ENCODE peak calls at places on chromosomes 16 and 17, in four cellular contexts. One of them, this sample, is unnamed.

GRCh38 chr17:6098466-6099180 is 28.4 kb downstream of the WSCD1 start:
- DNase-seq in stimulated activated CD4-positive, alpha-beta T cell treated with anti-CD3 and anti-CD28 coated beads, Interleukin-15, amount 100 ng/mL, for 1 hour: no peak
- DNase-seq in glomerular endothelial cell: peak
- DNase-seq in B cell: no peak
- DNase-seq in this sample: no peak

GRCh38 chr16:4506450-4506849 is 30.3 kb downstream of the HMOX2 start:
- DNase-seq in stimulated activated CD4-positive, alpha-beta T cell treated with anti-CD3 and anti-CD28 coated beads, Interleukin-15, amount 100 ng/mL, for 1 hour: no peak
- DNase-seq in glomerular endothelial cell: no peak
- DNase-seq in B cell: peak
- DNase-seq in this sample: peak

GRCh38 chr16:27315333-27316037 is 1.7 kb downstream of the IL4R start:
- DNase-seq in stimulated activated CD4-positive, alpha-beta T cell treated with anti-CD3 and anti-CD28 coated beads, Interleukin-15, amount 100 ng/mL, for 1 hour: peak
- DNase-seq in glomerular endothelial cell: peak
- DNase-seq in B cell: no peak
- DNase-seq in this sample: peak

GRCh38 chr17:63649813-63650212 is 27.6 kb downstream of the MAP3K3 start:
- DNase-seq in stimulated activated CD4-positive, alpha-beta T cell treated with anti-CD3 and anti-CD28 coated beads, Interleukin-15, amount 100 ng/mL, for 1 hour: no peak
- DNase-seq in glomerular endothelial cell: no peak
- DNase-seq in B cell: no peak
- DNase-seq in this sample: no peak

GRCh38 chr16:30488764-30489595 is 16.4 kb downstream of the ITGAL start:
- DNase-seq in stimulated activated CD4-positive, alpha-beta T cell treated with anti-CD3 and anti-CD28 coated beads, Interleukin-15, amount 100 ng/mL, for 1 hour: no peak
- DNase-seq in glomerular endothelial cell: no peak
- DNase-seq in B cell: no peak
- DNase-seq in this sample: no peak

GRCh38 chr17:8465381-8466158 is 29.9 kb downstream of the NDEL1 start:
- DNase-seq in stimulated activated CD4-positive, alpha-beta T cell treated with anti-CD3 and anti-CD28 coated beads, Interleukin-15, amount 100 ng/mL, for 1 hour: no peak
- DNase-seq in glomerular endothelial cell: no peak
- DNase-seq in B cell: no peak
- DNase-seq in this sample: no peak

GRCh38 chr17:35811759-35812158 is 2.5 kb downstream of the TAF15 start:
- DNase-seq in stimulated activated CD4-positive, alpha-beta T cell treated with anti-CD3 and anti-CD28 coated beads, Interleukin-15, amount 100 ng/mL, for 1 hour: no peak
- DNase-seq in glomerular endothelial cell: no peak
- DNase-seq in B cell: no peak
- DNase-seq in this sample: no peak

GRCh38 chr16:87697256-87697655 is 68.5 kb downstream of the KLHDC4 start:
- DNase-seq in stimulated activated CD4-positive, alpha-beta T cell treated with anti-CD3 and anti-CD28 coated beads, Interleukin-15, amount 100 ng/mL, for 1 hour: no peak
- DNase-seq in glomerular endothelial cell: no peak
- DNase-seq in B cell: no peak
- DNase-seq in this sample: no peak

GRCh38 chr17:28684963-28685362 is 23.0 kb downstream of the SUPT6H start:
- DNase-seq in stimulated activated CD4-positive, alpha-beta T cell treated with anti-CD3 and anti-CD28 coated beads, Interleukin-15, amount 100 ng/mL, for 1 hour: no peak
- DNase-seq in glomerular endothelial cell: no peak
- DNase-seq in B cell: no peak
- DNase-seq in this sample: no peak

GRCh38 chr16:12896562-12896961 is 4.8 kb upstream of the SHISA9 start:
- DNase-seq in stimulated activated CD4-positive, alpha-beta T cell treated with anti-CD3 and anti-CD28 coated beads, Interleukin-15, amount 100 ng/mL, for 1 hour: no peak
- DNase-seq in glomerular endothelial cell: peak
- DNase-seq in B cell: no peak
- DNase-seq in this sample: no peak

GRCh38 chr17:4858068-4858879 is 25.1 kb downstream of the MINK1 start:
- DNase-seq in stimulated activated CD4-positive, alpha-beta T cell treated with anti-CD3 and anti-CD28 coated beads, Interleukin-15, amount 100 ng/mL, for 1 hour: no peak
- DNase-seq in glomerular endothelial cell: peak
- DNase-seq in B cell: no peak
- DNase-seq in this sample: peak

GRCh38 chr17:14886200-14886739 is 378.9 kb downstream of the PMP22 start:
- DNase-seq in stimulated activated CD4-positive, alpha-beta T cell treated with anti-CD3 and anti-CD28 coated beads, Interleukin-15, amount 100 ng/mL, for 1 hour: no peak
- DNase-seq in glomerular endothelial cell: no peak
- DNase-seq in B cell: no peak
- DNase-seq in this sample: no peak

GRCh38 chr17:43913584-43913983 is 6.2 kb upstream of the MPP2 start:
- DNase-seq in stimulated activated CD4-positive, alpha-beta T cell treated with anti-CD3 and anti-CD28 coated beads, Interleukin-15, amount 100 ng/mL, for 1 hour: no peak
- DNase-seq in glomerular endothelial cell: no peak
- DNase-seq in B cell: no peak
- DNase-seq in this sample: no peak

GRCh38 chr16:81429045-81429521 is 15.5 kb upstream of the CMIP start:
- DNase-seq in stimulated activated CD4-positive, alpha-beta T cell treated with anti-CD3 and anti-CD28 coated beads, Interleukin-15, amount 100 ng/mL, for 1 hour: no peak
- DNase-seq in glomerular endothelial cell: no peak
- DNase-seq in B cell: no peak
- DNase-seq in this sample: peak

GRCh38 chr17:35766903-35767510 is 6.3 kb downstream of the C17orf50 start:
- DNase-seq in stimulated activated CD4-positive, alpha-beta T cell treated with anti-CD3 and anti-CD28 coated beads, Interleukin-15, amount 100 ng/mL, for 1 hour: no peak
- DNase-seq in glomerular endothelial cell: no peak
- DNase-seq in B cell: no peak
- DNase-seq in this sample: peak

GRCh38 chr17:64648234-64648633 is 13.9 kb downstream of the SMURF2 start:
- DNase-seq in stimulated activated CD4-positive, alpha-beta T cell treated with anti-CD3 and anti-CD28 coated beads, Interleukin-15, amount 100 ng/mL, for 1 hour: no peak
- DNase-seq in glomerular endothelial cell: no peak
- DNase-seq in B cell: no peak
- DNase-seq in this sample: no peak

This sample was measured in osteoblast.